ENCODE peak calls at places on chromosomes 4 and X, in six cellular contexts. E is HepG2, M is GM12878, A is K562, U is GM12892, T is H1. Y is an unnamed sample.

GRCh38 chrX:3763111-3763510 is 49.7 kb upstream of the PRKX start:
- DNase-seq in E (no peak), M (no peak), A (no peak), U (no peak), T (no peak), Y (no peak)

GRCh38 chr4:133154725-133155124 is 5.6 kb downstream of the PCDH10 start:
- DNase-seq in E (peak; percentile 4), M (no peak), A (no peak), U (no peak), T (no peak), Y (no peak)

GRCh38 chr4:133775881-133776280 is 425.7 kb downstream of the PABPC4L start:
- DNase-seq in E (no peak), M (no peak), A (no peak), U (no peak), T (no peak), Y (no peak)

GRCh38 chrX:68650491-68650890 is 3.0 kb downstream of the STARD8 start:
- DNase-seq in E (no peak), M (no peak), A (no peak), U (no peak), T (no peak), Y (no peak)

GRCh38 chr4:69104719-69105275 is 8.5 kb downstream of the UGT2B7 start:
- DNase-seq in E (no peak), M (no peak), A (no peak), U (no peak), T (no peak), Y (no peak)

GRCh38 chr4:6327220-6327917 is 57.7 kb downstream of the WFS1 start:
- DNase-seq in E (peak; percentile 60), M (no peak), A (peak; percentile 82), U (peak; percentile 91), T (peak; percentile 38), Y (peak; percentile 87)

GRCh38 chr4:17066241-17066640 is 167.8 kb upstream of the LDB2 start:
- DNase-seq in E (no peak), M (no peak), A (no peak), U (no peak), T (no peak), Y (no peak)

GRCh38 chr4:71659979-71660378 is 123.9 kb downstream of the GC start:
- DNase-seq in E (no peak), M (no peak), A (no peak), U (no peak), T (no peak), Y (no peak)

GRCh38 chr4:129014566-129015509 is 78.5 kb downstream of the SCLT1 start:
- DNase-seq in E (no peak), M (no peak), A (no peak), U (no peak), T (no peak), Y (no peak)

GRCh38 chr4:80540349-80540748 is 204.8 kb downstream of the CFAP299 start:
- DNase-seq in E (no peak), M (no peak), A (no peak), U (no peak), T (no peak), Y (no peak)

GRCh38 chrX:31384471-31384870 is 312.6 kb upstream of the FTHL17 start:
- DNase-seq in E (no peak), M (no peak), A (no peak), U (no peak), T (no peak), Y (no peak)

GRCh38 chrX:44872319-44872816 is 620 bp upstream of the KDM6A start:
- DNase-seq in E (no peak), M (no peak), A (peak; percentile 30), U (peak; percentile 43), T (no peak), Y (no peak)

GRCh38 chr4:37054670-37055069 is 189.9 kb upstream of the NWD2 start:
- DNase-seq in E (no peak), M (no peak), A (no peak), U (no peak), T (no peak), Y (no peak)

GRCh38 chr4:26191353-26191752 is 129.5 kb upstream of the RBPJ start:
- DNase-seq in E (no peak), M (no peak), A (no peak), U (no peak), T (no peak), Y (no peak)

GRCh38 chr4:182925298-182925738 is 8.1 kb upstream of the DCTD start:
- DNase-seq in E (peak; percentile 89), M (peak; percentile 47), A (peak; percentile 73), U (peak; percentile 23), T (peak; percentile 78), Y (no peak)

GRCh38 chr4:110071466-110071865 is 126.9 kb downstream of the ELOVL6 start:
- DNase-seq in E (no peak), M (no peak), A (no peak), U (no peak), T (no peak), Y (no peak)

GRCh38 chr4:170529760-170530440 is 440.1 kb upstream of the AADAT start:
- DNase-seq in E (no peak), M (no peak), A (no peak), U (no peak), T (no peak), Y (no peak)

GRCh38 chrX:10008483-10009056 is 41.4 kb downstream of the CLDN34 start:
- DNase-seq in E (no peak), M (no peak), A (no peak), U (no peak), T (no peak), Y (no peak)

GRCh38 chr4:40056722-40057539 is at the start of gene N4BP2:
- DNase-seq in E (peak; percentile 84), M (peak; percentile 5), A (peak; percentile 85), U (peak; percentile 65), T (no peak), Y (peak; percentile 71)
- TF ChIP-seq POLR2A in E (peak; percentile 60), M (peak; percentile 80), A (peak; percentile 74), U (peak; percentile 49), T (peak; percentile 78), Y (peak; percentile 40)

GRCh38 chr4:7970031-7970946 is 30.6 kb upstream of the AFAP1 start:
- DNase-seq in E (peak; percentile 76), M (no peak), A (no peak), U (peak; percentile 56), T (no peak), Y (peak; percentile 61)
- TF ChIP-seq TAF1 in E (no peak), M (no peak), A (no peak), U (no peak), T (no peak), Y (no peak)

DNA sequence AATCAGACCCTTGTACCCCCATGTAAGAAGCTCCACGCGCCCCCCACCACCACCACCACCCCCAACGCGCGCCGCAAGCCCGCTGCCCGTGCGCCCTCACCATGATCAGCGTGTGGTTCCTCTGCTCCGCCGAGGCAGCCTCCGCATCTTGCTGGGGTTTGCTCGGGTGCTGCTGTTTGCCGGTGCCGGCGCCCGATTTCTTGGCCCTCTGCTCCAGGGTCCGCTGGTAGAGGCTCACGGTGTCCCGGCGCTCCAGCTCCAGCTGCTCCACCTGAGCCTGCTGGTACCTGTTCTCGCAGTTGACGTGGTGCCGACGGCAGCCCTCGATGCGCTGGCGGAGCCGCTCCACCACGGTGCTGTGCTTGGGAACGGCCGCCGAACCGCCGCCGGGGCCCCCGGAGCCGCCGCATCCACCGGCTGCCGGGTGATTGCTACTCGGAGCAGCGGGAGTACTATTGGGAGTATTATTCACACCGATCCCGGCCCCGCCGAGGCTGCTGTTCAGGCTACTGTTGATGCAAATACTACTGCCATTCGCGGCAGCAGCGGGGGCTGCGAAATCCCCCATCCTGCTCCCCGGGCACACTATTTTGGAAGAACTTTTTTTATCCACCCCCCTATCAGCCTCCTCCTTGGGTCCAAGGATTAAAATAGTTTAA is 1.1 kb downstream of the MAML3 start:
- DNase-seq in E (no peak), M (no peak), A (peak; percentile 17), U (peak; percentile 10), T (no peak), Y (peak; percentile 19)
- TF ChIP-seq POLR2A in E (no peak), M (no peak), A (no peak), U (no peak), T (no peak), Y (no peak)

GRCh38 chr4:186728631-186729271 is 5.1 kb upstream of the FAT1 start:
- DNase-seq in E (peak; percentile 86), M (no peak), A (no peak), U (no peak), T (no peak), Y (no peak)
- TF ChIP-seq TAF1 in E (no peak), M (no peak), A (no peak), U (no peak), T (no peak), Y (no peak)

DNA sequence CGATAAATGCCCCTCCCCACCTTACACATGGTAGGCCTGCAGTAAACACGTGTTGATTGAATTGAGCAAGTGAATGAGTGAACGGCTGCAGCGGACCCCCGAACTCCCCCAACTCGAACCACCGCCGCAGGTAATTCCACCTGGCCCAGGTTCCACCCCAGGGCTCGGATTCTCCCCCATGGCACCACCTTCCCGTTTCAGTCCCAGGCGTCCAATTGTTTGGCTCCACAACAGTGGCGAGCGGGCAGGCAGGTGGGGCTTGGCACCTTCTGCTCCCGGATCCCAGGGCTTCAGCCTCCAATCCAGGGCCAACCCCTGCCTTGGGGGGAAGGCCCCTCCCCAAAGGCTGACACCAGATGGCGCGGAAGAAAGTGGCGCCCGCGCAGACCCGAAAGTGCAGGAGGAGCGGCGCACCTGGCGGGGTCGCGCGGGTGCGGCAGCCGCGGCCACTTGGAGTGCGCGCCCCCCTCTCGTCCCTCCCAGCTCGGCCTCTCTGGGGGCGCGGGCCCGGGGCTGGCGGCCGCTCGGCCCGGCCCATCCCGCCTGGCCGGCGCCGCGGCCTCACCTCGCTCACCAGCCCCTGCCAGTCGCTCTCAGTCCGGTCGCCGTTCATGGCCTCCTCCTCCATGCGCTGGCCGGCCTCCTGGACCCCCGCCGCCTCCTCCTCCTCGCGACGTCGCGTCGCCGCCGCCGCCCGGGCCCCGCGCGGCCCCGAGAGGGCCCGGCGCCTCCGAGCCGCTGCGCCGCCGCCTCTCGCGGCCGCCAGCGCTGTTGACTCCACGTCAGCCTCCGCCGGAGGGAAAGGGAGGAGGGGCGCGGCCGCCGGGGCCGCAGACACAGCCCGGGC is at the start of gene CCDC149:
- DNase-seq in E (peak; percentile 13), M (no peak), A (peak; percentile 19), U (no peak), T (peak; percentile 53), Y (peak; percentile 44)
- TF ChIP-seq POLR2A in E (no peak), M (no peak), A (no peak), U (no peak), T (no peak), Y (no peak)

GRCh38 chrX:47172971-47173792 is 20.4 kb upstream of the UBA1 start:
- DNase-seq in E (no peak), M (no peak), A (no peak), U (peak; percentile 7), T (no peak), Y (no peak)
- TF ChIP-seq TAF1 in E (no peak), M (no peak), A (no peak), U (no peak), T (no peak), Y (no peak)

DNA sequence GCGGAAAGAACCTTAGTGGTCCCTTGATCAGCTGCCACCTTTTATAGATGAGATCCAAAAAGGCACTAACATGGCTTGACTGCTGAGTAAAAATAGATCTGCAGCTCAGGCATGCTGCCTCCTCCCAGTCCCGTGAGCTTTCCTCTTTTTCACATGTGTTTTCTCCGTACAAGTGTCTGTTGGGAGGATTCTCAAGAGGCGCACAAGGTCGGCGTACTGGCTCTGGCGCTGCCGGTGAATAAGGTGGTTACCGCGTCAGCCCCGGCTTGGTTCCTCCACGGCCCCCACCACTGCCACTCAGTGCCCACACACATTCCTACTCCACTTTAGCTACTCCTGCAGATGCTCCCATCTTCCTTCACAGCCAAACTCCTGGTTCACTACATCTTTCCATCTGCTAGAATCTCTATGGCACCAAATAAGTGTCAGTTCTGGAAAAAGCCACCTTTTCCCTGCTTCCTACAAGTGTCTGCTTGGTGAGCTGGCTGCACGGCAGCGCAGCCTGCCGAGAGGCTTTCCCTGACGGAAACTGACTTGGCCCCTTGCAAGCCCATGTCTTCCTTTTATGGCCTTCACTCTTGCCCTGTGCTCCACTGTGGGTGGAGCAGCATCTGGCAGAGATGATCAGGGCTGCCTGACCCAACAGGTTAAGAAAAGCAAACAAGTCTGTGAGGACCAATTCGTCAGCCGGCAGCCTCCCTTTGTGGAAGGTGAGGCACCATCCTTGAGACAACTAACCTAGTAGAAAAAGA is 99.8 kb downstream of the KLHL8 start:
- DNase-seq in E (peak; percentile 47), M (no peak), A (no peak), U (no peak), T (no peak), Y (no peak)
- TF ChIP-seq POLR2A in E (no peak), M (no peak), A (no peak), U (no peak), T (peak; percentile 33), Y (no peak)